ENCODE peak calls at places on chromosomes 11 and 22, in four cellular contexts. X, I, S and M are unnamed samples.

GRCh38 chr22:46592390-46592872 is 27.8 kb upstream of the GRAMD4 start:
- DNase-seq in S (no peak), I (peak), X (peak), M (peak)

GRCh38 chr11:17513853-17514252 is 30.4 kb downstream of the USH1C start:
- DNase-seq in I (no peak), X (peak), S (no peak), M (peak)

GRCh38 chr11:10930224-10930960 is 72.5 kb upstream of the ZBED5 start:
- DNase-seq in I (no peak), S (no peak), X (peak), M (peak)

GRCh38 chr11:117328414-117329010 is 858 bp downstream of the CEP164 start:
- DNase-seq in X (no peak), S (peak), I (peak), M (peak)

GRCh38 chr22:49897015-49897684 is 21.1 kb downstream of the ALG12 start:
- DNase-seq in I (no peak), S (no peak), X (no peak), M (no peak)

GRCh38 chr22:28841111-28841510 is 40.7 kb upstream of the XBP1 start:
- DNase-seq in S (no peak), X (no peak), I (no peak), M (no peak)

GRCh38 chr11:130315354-130315970 is 745 bp upstream of the ZBTB44 start:
- DNase-seq in I (no peak), S (peak), X (no peak), M (no peak)

GRCh38 chr22:31754813-31755212 is 994 bp downstream of the DEPDC5 start:
- DNase-seq in X (no peak), S (no peak), I (no peak), M (no peak)

GRCh38 chr11:134679592-134679991 is 267.6 kb upstream of the B3GAT1 start:
- DNase-seq in X (no peak), S (no peak), I (no peak), M (no peak)

GRCh38 chr22:29205598-29206371 is at the start of gene EMID1:
- DNase-seq in X (no peak), S (peak), I (no peak), M (peak)

GRCh38 chr11:128697645-128698174 is 3.8 kb downstream of the FLI1 start:
- DNase-seq in X (no peak), I (no peak), S (no peak), M (no peak)

GRCh38 chr11:1271927-1272326 is 37.5 kb downstream of the TOLLIP start:
- DNase-seq in X (no peak), S (no peak), I (no peak), M (no peak)

GRCh38 chr22:37567991-37568390 is 7.7 kb downstream of the CDC42EP1 start:
- DNase-seq in I (no peak), S (peak), X (no peak), M (no peak)

GRCh38 chr22:26660961-26661578 is 3.7 kb downstream of the MIAT start:
- DNase-seq in S (no peak), X (no peak), I (no peak), M (peak)

GRCh38 chr11:6734616-6735015 is 37.2 kb downstream of the OR2AG2 start:
- DNase-seq in S (no peak), X (no peak), I (no peak), M (no peak)

GRCh38 chr11:9566561-9567063 is 6.9 kb upstream of the WEE1 start:
- DNase-seq in I (no peak), S (no peak), X (no peak), M (peak)

GRCh38 chr11:21723681-21724080 is 469.2 kb upstream of the ANO5 start:
- DNase-seq in X (no peak), I (no peak), S (no peak), M (no peak)

GRCh38 chr22:34526681-34527080 is 539.3 kb upstream of the ISX start:
- DNase-seq in X (no peak), I (no peak), S (no peak), M (no peak)

GRCh38 chr11:60899021-60899936 is 7.1 kb downstream of the PRPF19 start:
- DNase-seq in X (peak), S (peak), I (no peak), M (peak)

GRCh38 chr22:26744892-26745808 is 87.8 kb downstream of the MIAT start:
- DNase-seq in S (no peak), I (no peak), X (no peak), M (no peak)

GRCh38 chr11:33732176-33732575 is 4.0 kb downstream of the CD59 start:
- DNase-seq in I (no peak), S (no peak), X (no peak), M (no peak)

GRCh38 chr11:70816156-70816678 is 417.9 kb downstream of the CTTN start:
- DNase-seq in X (no peak), I (no peak), S (no peak), M (no peak)

GRCh38 chr11:64126796-64127195 is 39.1 kb downstream of the MACROD1 start:
- DNase-seq in S (no peak), I (no peak), X (no peak), M (no peak)

GRCh38 chr11:46944356-46944755 is 7.8 kb downstream of the CSTPP1 start:
- DNase-seq in X (no peak), S (no peak), I (no peak), M (no peak)

GRCh38 chr11:19903620-19904069 is 191.0 kb downstream of the NAV2 start:
- DNase-seq in I (peak), X (peak), S (peak), M (peak)

GRCh38 chr22:20972014-20972797 is 5.2 kb downstream of the AIFM3 start:
- DNase-seq in X (no peak), S (no peak), I (no peak), M (no peak)

GRCh38 chr11:60992842-60993409 is 21.4 kb downstream of the CD6 start:
- DNase-seq in X (no peak), S (no peak), I (no peak), M (peak)

GRCh38 chr11:36684840-36685800 is 87.1 kb upstream of the RAG2 start:
- DNase-seq in X (no peak), I (no peak), S (no peak), M (no peak)

GRCh38 chr11:36689442-36689841 is 91.4 kb upstream of the RAG2 start:
- DNase-seq in I (no peak), X (no peak), S (no peak), M (no peak)

GRCh38 chr11:36683823-36684222 is 85.8 kb upstream of the RAG2 start:
- DNase-seq in S (no peak), X (no peak), I (no peak), M (no peak)

GRCh38 chr11:36688892-36689291 is 90.9 kb upstream of the RAG2 start:
- DNase-seq in I (no peak), X (no peak), S (no peak), M (no peak)

GRCh38 chr11:36688132-36688531 is 90.1 kb upstream of the RAG2 start:
- DNase-seq in S (no peak), X (no peak), I (no peak), M (no peak)
- TF ChIP-seq CTCF in S (no peak), X (no peak), I (no peak), M (no peak)

GRCh38 chr11:97641988-97642387 is 1252.2 kb downstream of the JRKL start:
- DNase-seq in X (no peak), I (no peak), S (no peak), M (no peak)
- TF ChIP-seq CTCF in X (no peak), I (no peak), S (no peak), M (no peak)

GRCh38 chr11:72070486-72070885 is 9.9 kb downstream of the NUMA1 start:
- DNase-seq in X (no peak), I (no peak), S (no peak), M (no peak)

GRCh38 chr11:72075756-72076155 is 4.6 kb downstream of the NUMA1 start:
- DNase-seq in S (no peak), I (no peak), X (no peak), M (no peak)

GRCh38 chr11:72078477-72078876 is 1.9 kb downstream of the NUMA1 start:
- DNase-seq in I (no peak), X (peak), S (no peak), M (no peak)

GRCh38 chr11:72072348-72072747 is 8.0 kb downstream of the NUMA1 start:
- DNase-seq in I (peak), S (no peak), X (peak), M (peak)

DNA sequence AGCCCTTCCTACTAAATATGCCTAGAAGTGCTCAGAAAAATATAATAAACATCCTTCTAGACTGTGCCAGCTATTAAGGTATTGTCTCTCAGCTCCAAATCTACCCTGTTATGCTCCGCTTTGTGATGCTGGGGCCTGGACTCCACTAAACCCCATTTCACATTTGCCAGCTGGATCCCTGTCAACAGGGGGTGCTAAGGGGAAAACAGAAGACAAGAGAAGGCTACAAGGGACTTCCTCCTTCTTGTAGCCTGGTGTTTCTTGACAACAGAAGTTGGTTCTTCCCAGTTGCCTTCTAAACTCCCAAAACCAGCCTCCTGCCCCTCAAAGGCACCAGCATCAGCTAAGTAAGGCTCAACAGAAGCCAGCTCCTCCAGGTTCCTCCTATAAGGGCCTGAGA is 5.2 kb downstream of the NUMA1 start:
- DNase-seq in I (no peak), S (peak), X (no peak), M (peak)
- TF ChIP-seq CTCF in I (peak), S (peak), X (peak), M (no peak)

GRCh38 chr11:65591939-65592814 is 3.4 kb downstream of the KCNK7 start:
- DNase-seq in S (peak), I (no peak), X (no peak), M (no peak)
- TF ChIP-seq CTCF in S (peak), I (peak), X (no peak), M (no peak)

DNA sequence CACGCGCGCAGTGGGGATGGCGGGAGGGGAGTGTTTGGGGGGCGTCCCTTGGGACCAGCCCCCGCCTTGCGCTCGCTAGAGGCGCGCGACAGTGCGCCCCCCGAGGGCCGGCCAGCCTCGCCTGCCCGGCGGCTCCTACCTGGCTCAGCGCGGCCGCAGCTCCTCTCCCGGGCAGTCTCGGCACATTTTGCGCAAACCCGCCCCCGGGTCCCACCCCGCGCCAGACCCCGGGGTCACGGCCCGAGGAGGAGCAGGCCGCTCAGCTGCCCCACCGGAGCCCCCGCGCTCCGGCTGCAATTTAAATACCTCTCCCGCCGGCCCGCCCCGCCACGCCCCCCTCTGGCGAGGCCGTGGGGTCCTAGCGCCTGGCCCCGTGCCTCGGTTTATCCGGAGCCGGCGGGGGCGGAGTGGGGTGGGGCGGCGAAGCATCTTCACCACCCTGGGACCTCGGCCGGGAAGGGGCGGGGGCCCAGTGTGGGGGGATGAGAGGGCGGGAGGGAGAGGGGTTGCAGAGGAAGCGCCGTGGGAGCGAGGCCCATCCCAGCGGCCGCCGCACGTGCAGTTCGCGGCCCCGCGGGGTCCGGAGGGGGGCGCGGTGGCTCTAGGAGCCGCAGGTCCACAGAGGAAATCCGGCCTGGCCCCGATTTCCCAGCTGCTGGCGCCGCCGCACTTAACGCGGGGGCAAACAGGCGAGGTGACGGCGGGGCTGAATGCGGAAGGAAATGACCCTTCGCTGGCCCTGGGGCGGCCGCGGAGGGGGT is at the start of gene LRRC32:
- DNase-seq in I (no peak), X (no peak), S (peak), M (peak)
- TF ChIP-seq CTCF in I (peak), X (no peak), S (peak), M (no peak)